ENCODE peak calls at places on chromosomes 2 and 18, in ten cellular contexts. One of them, this sample, is unnamed. For H3K4me1, the result is how much of the 10 kb centered on the place peaks cover.

GRCh38 chr2:27152796-27153464 is 4.1 kb downstream of the TCF23 start:
- DNase-seq in spleen: peak
- DNase-seq in endothelial cell of umbilical vein: no peak
- DNase-seq in Caco-2: no peak
- DNase-seq in heart left ventricle: no peak
- DNase-seq in IMR-90: peak
- DNase-seq in lung: no peak
- DNase-seq in mucosa of descending colon: peak
- DNase-seq in Panc1: no peak
- DNase-seq in HCT116: no peak
- DNase-seq in this sample: no peak

GRCh38 chr2:161416633-161417427 is 733 bp downstream of the TBR1 start:
- DNase-seq in spleen: no peak
- DNase-seq in endothelial cell of umbilical vein: no peak
- DNase-seq in Caco-2: peak
- DNase-seq in heart left ventricle: no peak
- DNase-seq in IMR-90: no peak
- DNase-seq in lung: no peak
- DNase-seq in mucosa of descending colon: no peak
- DNase-seq in Panc1: no peak
- DNase-seq in HCT116: no peak
- DNase-seq in this sample: no peak

GRCh38 chr2:177882501-177882900 is 190.1 kb downstream of the PDE11A start:
- DNase-seq in spleen: no peak
- DNase-seq in endothelial cell of umbilical vein: no peak
- DNase-seq in Caco-2: no peak
- DNase-seq in heart left ventricle: no peak
- DNase-seq in IMR-90: no peak
- DNase-seq in lung: no peak
- DNase-seq in mucosa of descending colon: no peak
- DNase-seq in Panc1: no peak
- DNase-seq in HCT116: no peak
- DNase-seq in this sample: no peak

GRCh38 chr2:169461143-169461542 is 18.2 kb upstream of the BBS5 start:
- DNase-seq in spleen: no peak
- DNase-seq in endothelial cell of umbilical vein: peak
- DNase-seq in Caco-2: no peak
- DNase-seq in heart left ventricle: no peak
- DNase-seq in IMR-90: no peak
- DNase-seq in lung: no peak
- DNase-seq in mucosa of descending colon: no peak
- DNase-seq in Panc1: no peak
- DNase-seq in HCT116: no peak
- DNase-seq in this sample: no peak

GRCh38 chr2:101330253-101330921 is 21.9 kb upstream of the RNF149 start:
- DNase-seq in spleen: peak
- DNase-seq in endothelial cell of umbilical vein: peak
- DNase-seq in Caco-2: peak
- DNase-seq in heart left ventricle: peak
- DNase-seq in IMR-90: no peak
- DNase-seq in lung: no peak
- DNase-seq in mucosa of descending colon: peak
- DNase-seq in Panc1: no peak
- DNase-seq in HCT116: no peak
- DNase-seq in this sample: no peak

GRCh38 chr2:233853353-233853752 is 982 bp downstream of the HJURP start:
- DNase-seq in spleen: no peak
- DNase-seq in endothelial cell of umbilical vein: no peak
- DNase-seq in Caco-2: no peak
- DNase-seq in heart left ventricle: no peak
- DNase-seq in IMR-90: no peak
- DNase-seq in lung: no peak
- DNase-seq in mucosa of descending colon: no peak
- DNase-seq in Panc1: no peak
- DNase-seq in HCT116: no peak
- DNase-seq in this sample: no peak

GRCh38 chr18:21391074-21391673 is 149.1 kb downstream of the GREB1L start:
- DNase-seq in spleen: no peak
- DNase-seq in endothelial cell of umbilical vein: peak
- DNase-seq in Caco-2: no peak
- DNase-seq in heart left ventricle: no peak
- DNase-seq in IMR-90: peak
- DNase-seq in lung: no peak
- DNase-seq in mucosa of descending colon: no peak
- DNase-seq in Panc1: peak
- DNase-seq in HCT116: peak
- DNase-seq in this sample: no peak

GRCh38 chr2:85418132-85419008 is at the start of gene SH2D6:
- DNase-seq in spleen: peak
- DNase-seq in endothelial cell of umbilical vein: peak
- DNase-seq in Caco-2: peak
- DNase-seq in heart left ventricle: peak
- DNase-seq in IMR-90: peak
- DNase-seq in lung: peak
- DNase-seq in mucosa of descending colon: peak
- DNase-seq in Panc1: peak
- DNase-seq in HCT116: peak
- DNase-seq in this sample: peak

GRCh38 chr18:63452273-63452672 is 24.5 kb upstream of the SERPINB5 start:
- DNase-seq in spleen: no peak
- DNase-seq in endothelial cell of umbilical vein: no peak
- DNase-seq in Caco-2: no peak
- DNase-seq in heart left ventricle: no peak
- DNase-seq in IMR-90: no peak
- DNase-seq in lung: no peak
- DNase-seq in mucosa of descending colon: peak
- DNase-seq in Panc1: no peak
- DNase-seq in HCT116: no peak
- DNase-seq in this sample: no peak

GRCh38 chr2:172172513-172173217 is 70.0 kb upstream of the DLX2 start:
- DNase-seq in spleen: peak
- DNase-seq in endothelial cell of umbilical vein: peak
- DNase-seq in Caco-2: peak
- DNase-seq in heart left ventricle: peak
- DNase-seq in IMR-90: peak
- DNase-seq in lung: peak
- DNase-seq in mucosa of descending colon: peak
- DNase-seq in Panc1: no peak
- DNase-seq in HCT116: peak
- DNase-seq in this sample: peak

GRCh38 chr18:14912967-14913366 is 165.0 kb downstream of the ANKRD30B start:
- DNase-seq in spleen: no peak
- DNase-seq in endothelial cell of umbilical vein: no peak
- DNase-seq in Caco-2: no peak
- DNase-seq in heart left ventricle: no peak
- DNase-seq in IMR-90: no peak
- DNase-seq in lung: no peak
- DNase-seq in mucosa of descending colon: no peak
- DNase-seq in Panc1: no peak
- DNase-seq in HCT116: no peak
- DNase-seq in this sample: no peak

GRCh38 chr2:127410871-127411396 is 7.3 kb upstream of the PROC start:
- DNase-seq in spleen: peak
- DNase-seq in endothelial cell of umbilical vein: peak
- DNase-seq in Caco-2: peak
- DNase-seq in heart left ventricle: no peak
- DNase-seq in IMR-90: peak
- DNase-seq in lung: peak
- DNase-seq in mucosa of descending colon: no peak
- DNase-seq in Panc1: no peak
- DNase-seq in HCT116: no peak
- DNase-seq in this sample: no peak

GRCh38 chr2:120735750-120736170 is at the start of gene GLI2:
- DNase-seq in spleen: peak
- DNase-seq in endothelial cell of umbilical vein: peak
- DNase-seq in Caco-2: peak
- DNase-seq in heart left ventricle: peak
- DNase-seq in IMR-90: peak
- DNase-seq in lung: peak
- DNase-seq in mucosa of descending colon: peak
- DNase-seq in Panc1: no peak
- DNase-seq in HCT116: peak
- DNase-seq in this sample: peak

GRCh38 chr2:137951606-137952005 is 12.7 kb upstream of the HNMT start:
- DNase-seq in spleen: no peak
- DNase-seq in endothelial cell of umbilical vein: no peak
- DNase-seq in Caco-2: no peak
- DNase-seq in heart left ventricle: no peak
- DNase-seq in IMR-90: peak
- DNase-seq in lung: no peak
- DNase-seq in mucosa of descending colon: no peak
- DNase-seq in Panc1: no peak
- DNase-seq in HCT116: no peak
- DNase-seq in this sample: no peak

GRCh38 chr2:206232287-206233035 is 42.0 kb upstream of the ZDBF2 start:
- DNase-seq in spleen: no peak
- DNase-seq in endothelial cell of umbilical vein: no peak
- DNase-seq in Caco-2: no peak
- DNase-seq in heart left ventricle: no peak
- DNase-seq in IMR-90: no peak
- DNase-seq in lung: no peak
- DNase-seq in mucosa of descending colon: no peak
- DNase-seq in Panc1: no peak
- DNase-seq in HCT116: no peak
- DNase-seq in this sample: peak

GRCh38 chr2:189661148-189661956 is at the start of gene ASNSD1:
- DNase-seq in spleen: peak
- DNase-seq in endothelial cell of umbilical vein: peak
- DNase-seq in Caco-2: peak
- DNase-seq in heart left ventricle: peak
- DNase-seq in IMR-90: peak
- DNase-seq in lung: peak
- DNase-seq in mucosa of descending colon: peak
- DNase-seq in Panc1: peak
- DNase-seq in HCT116: peak
- DNase-seq in this sample: peak

GRCh38 chr2:156321243-156321904 is 11.1 kb downstream of the NR4A2 start:
- DNase-seq in spleen: peak
- DNase-seq in endothelial cell of umbilical vein: no peak
- DNase-seq in Caco-2: no peak
- DNase-seq in heart left ventricle: no peak
- DNase-seq in IMR-90: no peak
- DNase-seq in lung: no peak
- DNase-seq in mucosa of descending colon: peak
- DNase-seq in Panc1: no peak
- DNase-seq in HCT116: no peak
- DNase-seq in this sample: peak

DNA sequence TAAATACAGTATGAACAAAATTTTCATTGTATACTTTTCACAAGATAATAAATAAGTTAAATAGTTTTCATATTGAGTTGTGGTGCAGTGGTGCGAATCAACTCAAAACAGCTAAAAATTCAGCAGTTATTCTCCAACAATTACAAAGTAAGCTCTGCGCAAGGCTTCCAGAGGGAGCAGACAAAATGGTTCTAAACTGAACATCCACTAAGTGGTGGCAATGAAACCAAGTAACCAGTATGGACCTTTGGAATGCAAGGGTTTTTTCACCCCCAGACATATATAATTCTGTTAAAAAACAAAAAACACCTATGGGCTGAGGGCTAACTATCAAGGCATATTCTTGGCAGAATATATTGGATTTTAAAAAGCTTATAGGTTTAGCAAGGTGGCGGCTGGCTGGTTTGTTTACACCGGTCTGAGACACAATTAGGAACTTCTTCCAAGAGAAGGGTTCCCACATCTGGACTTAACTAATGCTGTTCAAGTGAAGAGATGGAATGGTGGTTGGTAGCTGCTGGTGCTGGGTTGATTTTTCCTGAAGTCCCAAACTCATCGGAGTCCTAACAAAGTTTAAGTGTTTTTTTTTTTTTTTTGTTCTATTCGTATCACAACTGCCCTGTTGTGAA is 2.9 kb downstream of the ZFP36L2 start:
- DNase-seq in spleen: peak
- DNase-seq in endothelial cell of umbilical vein: peak
- DNase-seq in Caco-2: no peak
- DNase-seq in heart left ventricle: no peak
- DNase-seq in IMR-90: peak
- DNase-seq in lung: no peak
- DNase-seq in mucosa of descending colon: no peak
- DNase-seq in Panc1: no peak
- DNase-seq in HCT116: no peak
- DNase-seq in this sample: no peak
- TF ChIP-seq CTCF in spleen: no peak
- TF ChIP-seq CTCF in endothelial cell of umbilical vein: no peak
- TF ChIP-seq CTCF in Caco-2: no peak
- TF ChIP-seq CTCF in heart left ventricle: no peak
- TF ChIP-seq CTCF in IMR-90: no peak
- TF ChIP-seq CTCF in lung: no peak
- TF ChIP-seq CTCF in mucosa of descending colon: no peak
- TF ChIP-seq CTCF in Panc1: no peak
- TF ChIP-seq CTCF in HCT116: no peak
- TF ChIP-seq CTCF in this sample: no peak

GRCh38 chr18:12883684-12884520 is at the start of gene PTPN2:
- DNase-seq in spleen: peak
- DNase-seq in endothelial cell of umbilical vein: peak
- DNase-seq in Caco-2: peak
- DNase-seq in heart left ventricle: peak
- DNase-seq in IMR-90: peak
- DNase-seq in lung: peak
- DNase-seq in mucosa of descending colon: peak
- DNase-seq in Panc1: peak
- DNase-seq in HCT116: peak
- DNase-seq in this sample: peak
- H3K4me1 ChIP-seq in spleen: under half
- H3K4me1 ChIP-seq in endothelial cell of umbilical vein: under half
- H3K4me1 ChIP-seq in Caco-2: under half
- H3K4me1 ChIP-seq in heart left ventricle: under half
- H3K4me1 ChIP-seq in IMR-90: under half
- H3K4me1 ChIP-seq in lung: under half
- H3K4me1 ChIP-seq in mucosa of descending colon: under half
- H3K4me1 ChIP-seq in Panc1: under half
- H3K4me1 ChIP-seq in HCT116: under half
- H3K4me1 ChIP-seq in this sample: under half

GRCh38 chr18:42052137-42052708 is 97.2 kb downstream of the PIK3C3 start:
- DNase-seq in spleen: no peak
- DNase-seq in endothelial cell of umbilical vein: peak
- DNase-seq in Caco-2: no peak
- DNase-seq in heart left ventricle: no peak
- DNase-seq in IMR-90: peak
- DNase-seq in lung: no peak
- DNase-seq in mucosa of descending colon: no peak
- DNase-seq in Panc1: no peak
- DNase-seq in HCT116: no peak
- DNase-seq in this sample: no peak
- TF ChIP-seq CTCF in spleen: no peak
- TF ChIP-seq CTCF in endothelial cell of umbilical vein: no peak
- TF ChIP-seq CTCF in Caco-2: peak
- TF ChIP-seq CTCF in heart left ventricle: no peak
- TF ChIP-seq CTCF in IMR-90: peak
- TF ChIP-seq CTCF in lung: no peak
- TF ChIP-seq CTCF in mucosa of descending colon: no peak
- TF ChIP-seq CTCF in Panc1: peak
- TF ChIP-seq CTCF in HCT116: peak
- TF ChIP-seq CTCF in this sample: peak

DNA sequence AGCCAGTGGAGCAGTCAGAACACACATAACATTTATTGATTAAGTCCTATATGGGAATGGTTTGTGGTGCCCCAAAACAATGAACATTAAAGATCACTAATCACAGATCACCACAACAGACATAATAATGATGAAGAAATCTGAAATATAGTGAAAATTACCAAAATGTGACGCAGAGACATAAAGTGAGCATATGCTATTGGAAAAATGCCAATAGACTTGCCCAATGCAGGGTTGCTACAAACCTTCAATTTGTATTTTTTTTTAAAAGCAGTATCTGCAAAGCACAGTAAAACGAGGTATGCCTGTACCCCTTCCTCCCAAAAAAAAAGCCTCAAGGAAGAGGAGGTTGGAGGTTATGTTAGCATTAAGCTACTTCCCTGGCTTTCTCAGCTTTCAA is 131.1 kb downstream of the RBMS1 start:
- DNase-seq in spleen: no peak
- DNase-seq in endothelial cell of umbilical vein: no peak
- DNase-seq in Caco-2: no peak
- DNase-seq in heart left ventricle: no peak
- DNase-seq in IMR-90: no peak
- DNase-seq in lung: no peak
- DNase-seq in mucosa of descending colon: no peak
- DNase-seq in Panc1: no peak
- DNase-seq in HCT116: no peak
- DNase-seq in this sample: peak
- H3K4me1 ChIP-seq in spleen: under half
- H3K4me1 ChIP-seq in endothelial cell of umbilical vein: under half
- H3K4me1 ChIP-seq in Caco-2: under half
- H3K4me1 ChIP-seq in heart left ventricle: half or more
- H3K4me1 ChIP-seq in IMR-90: under half
- H3K4me1 ChIP-seq in lung: half or more
- H3K4me1 ChIP-seq in mucosa of descending colon: under half
- H3K4me1 ChIP-seq in Panc1: under half
- H3K4me1 ChIP-seq in HCT116: under half
- H3K4me1 ChIP-seq in this sample: under half